ENCODE peak calls at places on chromosomes 5 and 9, in seven cellular contexts. A is cardiac muscle cell, X is sigmoid colon, E is HFF-Myc, K is kidney epithelial cell, W is RWPE1, Y is osteocyte. Z is an unnamed sample.

GRCh38 chr9:131330814-131331600 is 41.5 kb downstream of the PLPP7 start:
- DNase-seq in A (peak; percentile 37), X (peak; percentile 39), E (no peak), K (no peak), W (no peak), Y (no peak), Z (peak; percentile 56)

GRCh38 chr9:2655411-2655901 is 33.9 kb downstream of the VLDLR start:
- DNase-seq in A (peak; percentile 74), X (no peak), E (peak; percentile 82), K (peak; percentile 62), W (peak; percentile 45), Y (no peak), Z (no peak)

GRCh38 chr9:136808781-136809158 is 1.0 kb downstream of the RABL6 start:
- DNase-seq in A (peak; percentile 58), X (no peak), E (no peak), K (no peak), W (no peak), Y (no peak), Z (no peak)

GRCh38 chr9:85258229-85258628 is 483.5 kb downstream of the AGTPBP1 start:
- DNase-seq in A (no peak), X (no peak), E (no peak), K (no peak), W (no peak), Y (no peak), Z (no peak)

GRCh38 chr5:133075572-133076536 is 24.0 kb downstream of the HSPA4 start:
- DNase-seq in A (no peak), X (no peak), E (no peak), K (no peak), W (no peak), Y (no peak), Z (no peak)

GRCh38 chr5:178671745-178672144 is 44.9 kb upstream of the CLK4 start:
- DNase-seq in A (no peak), X (no peak), E (no peak), K (no peak), W (no peak), Y (no peak), Z (no peak)

GRCh38 chr5:155878991-155879575 is 447.9 kb upstream of the SGCD start:
- DNase-seq in A (no peak), X (no peak), E (no peak), K (no peak), W (no peak), Y (no peak), Z (no peak)

GRCh38 chr9:128419061-128419925 is 1.4 kb upstream of the CERCAM start:
- DNase-seq in A (peak; percentile 63), X (no peak), E (no peak), K (no peak), W (no peak), Y (no peak), Z (no peak)

GRCh38 chr9:2874001-2874750 is 30.3 kb upstream of the PUM3 start:
- DNase-seq in A (peak; percentile 78), X (no peak), E (no peak), K (no peak), W (no peak), Y (no peak), Z (no peak)

GRCh38 chr5:73764586-73764985 is 138.6 kb downstream of the ARHGEF28 start:
- DNase-seq in A (no peak), X (no peak), E (no peak), K (peak; percentile 35), W (peak; percentile 76), Y (no peak), Z (no peak)

GRCh38 chr5:134975078-134975715 is 7.5 kb downstream of the CATSPER3 start:
- DNase-seq in A (peak; percentile 20), X (no peak), E (no peak), K (no peak), W (no peak), Y (no peak), Z (no peak)

GRCh38 chr5:138461343-138462125 is 3.7 kb upstream of the EGR1 start:
- DNase-seq in A (peak; percentile 88), X (no peak), E (no peak), K (no peak), W (peak; percentile 84), Y (no peak), Z (no peak)

GRCh38 chr9:86639899-86640379 is 285.7 kb upstream of the TUT7 start:
- DNase-seq in A (no peak), X (no peak), E (no peak), K (no peak), W (no peak), Y (no peak), Z (peak; percentile 23)

GRCh38 chr5:143693691-143694252 is 118.2 kb upstream of the HMHB1 start:
- DNase-seq in A (no peak), X (no peak), E (no peak), K (no peak), W (no peak), Y (no peak), Z (no peak)

GRCh38 chr5:96963267-96963666 is 27.4 kb downstream of the LNPEP start:
- DNase-seq in A (peak; percentile 64), X (peak; percentile 75), E (peak; percentile 15), K (no peak), W (no peak), Y (no peak), Z (peak; percentile 37)

GRCh38 chr9:90919883-90920282 is 118.3 kb downstream of the SYK start:
- DNase-seq in A (peak; percentile 20), X (no peak), E (no peak), K (no peak), W (no peak), Y (no peak), Z (no peak)

GRCh38 chr9:4550777-4551476 is 60.7 kb downstream of the SLC1A1 start:
- DNase-seq in A (peak; percentile 39), X (no peak), E (no peak), K (no peak), W (no peak), Y (no peak), Z (no peak)

GRCh38 chr5:2877520-2877919 is 126.0 kb upstream of the IRX2 start:
- DNase-seq in A (no peak), X (peak; percentile 18), E (no peak), K (no peak), W (no peak), Y (peak; percentile 34), Z (no peak)

GRCh38 chr9:91727316-91727861 is 222.6 kb downstream of the ROR2 start:
- DNase-seq in A (peak; percentile 54), X (no peak), E (no peak), K (no peak), W (peak; percentile 87), Y (no peak), Z (no peak)

GRCh38 chr5:61283480-61283879 is 48.6 kb upstream of the ZSWIM6 start:
- DNase-seq in A (no peak), X (no peak), E (no peak), K (no peak), W (no peak), Y (no peak), Z (no peak)

GRCh38 chr9:70597886-70598285 is 183.4 kb upstream of the KLF9 start:
- DNase-seq in A (peak; percentile 39), X (no peak), E (no peak), K (no peak), W (no peak), Y (no peak), Z (no peak)

GRCh38 chr9:70603020-70603411 is 188.6 kb upstream of the KLF9 start:
- DNase-seq in A (no peak), X (no peak), E (no peak), K (no peak), W (no peak), Y (no peak), Z (no peak)

GRCh38 chr9:70601000-70601929 is 186.8 kb upstream of the KLF9 start:
- DNase-seq in A (peak; percentile 100), X (peak; percentile 99), E (peak; percentile 79), K (peak; percentile 80), W (peak; percentile 57), Y (peak; percentile 96), Z (no peak)

GRCh38 chr9:70602364-70603019 is 188.0 kb upstream of the KLF9 start:
- DNase-seq in A (peak; percentile 94), X (peak; percentile 85), E (peak; percentile 78), K (peak; percentile 49), W (peak; percentile 85), Y (no peak), Z (peak; percentile 41)

DNA sequence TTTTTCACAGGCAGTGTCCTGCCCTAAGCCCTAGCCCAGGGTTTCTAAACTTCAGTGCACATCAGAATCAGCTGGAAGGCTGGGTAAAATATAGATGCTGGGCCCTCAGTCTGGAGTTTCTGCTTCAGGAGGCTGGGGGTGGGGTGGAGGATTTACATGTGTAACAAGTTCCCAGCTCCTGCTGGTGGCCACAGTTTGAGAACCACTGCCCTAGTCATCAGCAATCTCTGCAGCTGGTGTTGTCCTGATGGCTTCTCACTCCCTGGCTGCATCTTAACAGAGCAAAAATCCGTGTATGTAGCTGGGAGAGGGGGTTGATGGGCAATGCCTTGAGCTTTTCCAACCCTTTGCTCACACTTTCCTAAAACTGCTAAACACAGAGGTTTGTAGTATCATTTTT is 186.0 kb upstream of the KLF9 start:
- DNase-seq in A (peak; percentile 88), X (peak; percentile 82), E (no peak), K (no peak), W (no peak), Y (no peak), Z (no peak)
- TF ChIP-seq CTCF in A (no peak), X (no peak), E (no peak), K (no peak), W (no peak), Y (peak; percentile 16), Z (no peak)

GRCh38 chr9:37753489-37754190 is at the start of gene TRMT10B:
- DNase-seq in A (peak; percentile 82), X (peak; percentile 75), E (no peak), K (peak; percentile 34), W (peak; percentile 81), Y (peak; percentile 89), Z (peak; percentile 74)
- TF ChIP-seq CTCF in A (peak; percentile 13), X (peak; percentile 20), E (no peak), K (no peak), W (no peak), Y (no peak), Z (no peak)

GRCh38 chr9:26723486-26723885 is 169.1 kb downstream of the CAAP1 start:
- DNase-seq in A (peak; percentile 29), X (no peak), E (no peak), K (no peak), W (no peak), Y (peak; percentile 80), Z (peak; percentile 74)
- TF ChIP-seq CTCF in A (peak; percentile 48), X (no peak), E (peak; percentile 54), K (peak; percentile 63), W (no peak), Y (peak; percentile 30), Z (peak; percentile 64)

DNA sequence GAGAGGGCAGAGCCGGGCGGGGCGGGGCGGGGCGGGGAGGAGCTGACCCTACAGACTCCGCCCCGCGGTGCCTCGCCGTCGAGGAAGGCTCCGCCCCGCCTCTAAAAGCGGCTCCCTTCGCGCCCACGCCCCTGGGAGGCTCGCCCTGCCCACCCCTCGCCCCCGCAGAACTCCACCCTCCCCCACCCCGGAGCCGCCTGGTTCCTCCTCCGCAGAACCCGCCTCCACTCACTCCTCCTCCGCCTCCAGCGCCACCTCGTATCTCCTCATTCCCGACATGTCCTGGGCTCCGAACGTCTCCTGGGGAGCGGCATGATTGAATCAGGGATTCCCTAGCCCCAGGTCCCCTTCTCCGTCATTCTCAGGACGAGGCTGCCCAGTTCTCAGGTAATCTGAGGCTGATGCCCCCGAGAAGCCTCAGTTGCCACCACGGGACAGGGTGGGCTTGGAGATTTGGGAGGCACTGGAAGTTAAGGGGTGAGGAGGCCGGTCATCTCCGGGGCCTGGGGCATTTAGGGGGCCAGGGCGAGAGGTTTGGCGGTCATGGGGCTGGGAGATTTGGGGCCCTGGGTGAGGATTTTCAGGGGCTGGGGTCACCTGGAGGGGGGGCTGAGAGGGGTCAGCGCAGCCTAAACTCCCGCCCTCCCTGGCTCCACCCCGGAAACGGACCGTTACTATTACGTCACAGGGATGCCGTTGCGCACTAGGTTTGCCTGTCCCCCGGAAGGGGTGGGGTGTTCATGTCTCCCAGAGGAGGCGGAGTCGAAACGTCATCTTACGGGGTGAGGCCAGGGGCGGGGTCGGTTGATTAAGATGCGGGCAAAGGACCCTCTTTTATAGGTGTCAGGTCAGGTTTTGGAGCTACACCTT is 3.2 kb upstream of the CCL27 start:
- DNase-seq in A (peak; percentile 98), X (peak; percentile 99), E (peak; percentile 73), K (peak; percentile 65), W (peak; percentile 100), Y (peak; percentile 96), Z (peak; percentile 94)
- TF ChIP-seq CTCF in A (no peak), X (no peak), E (no peak), K (no peak), W (no peak), Y (no peak), Z (no peak)